ENCODE peak calls at places on chromosomes 5 and 9, in five cellular contexts. K, O, N, V and S are unnamed samples.

GRCh38 chr5:82847564-82847963 is 229.6 kb downstream of the TMEM167A start:
- DNase-seq in K (no peak), V (no peak), O (no peak), N (no peak), S (no peak)

GRCh38 chr5:112232651-112233050 is 186.4 kb downstream of the EPB41L4A start:
- DNase-seq in V (peak; percentile 47), N (no peak), K (no peak), O (no peak), S (no peak)

GRCh38 chr5:160270704-160271103 is 41.4 kb downstream of the FABP6 start:
- DNase-seq in O (no peak), K (no peak), N (no peak), V (no peak), S (no peak)

GRCh38 chr5:105952875-105953274 is 1717.9 kb downstream of the EFNA5 start:
- DNase-seq in K (no peak), O (no peak), V (no peak), N (no peak), S (no peak)

GRCh38 chr9:109705515-109705914 is 74.5 kb upstream of the PALM2AKAP2 start:
- DNase-seq in K (no peak), V (no peak), O (peak; percentile 2), N (no peak), S (no peak)

GRCh38 chr9:14221558-14221957 is 92.4 kb downstream of the NFIB start:
- DNase-seq in V (no peak), K (no peak), O (no peak), N (no peak), S (no peak)

GRCh38 chr9:137785704-137786161 is 91.8 kb upstream of the CACNA1B start:
- DNase-seq in O (no peak), K (no peak), N (no peak), V (no peak), S (no peak)

GRCh38 chr9:111037744-111038335 is 430 bp downstream of the LPAR1 start:
- DNase-seq in N (no peak), V (peak; percentile 42), K (no peak), O (no peak), S (no peak)

GRCh38 chr5:73229271-73229670 is 56.3 kb downstream of the TMEM174 start:
- DNase-seq in K (no peak), V (no peak), N (no peak), O (no peak), S (no peak)

GRCh38 chr5:38672059-38672791 is 115.8 kb upstream of the LIFR start:
- DNase-seq in N (no peak), K (no peak), V (no peak), O (no peak), S (no peak)

GRCh38 chr5:72101828-72102227 is 5.4 kb upstream of the MAP1B start:
- DNase-seq in N (no peak), V (no peak), O (no peak), K (no peak), S (no peak)

GRCh38 chr9:110095776-110096175 is 112.2 kb downstream of the C9orf152 start:
- DNase-seq in O (no peak), V (no peak), K (no peak), N (no peak), S (no peak)

GRCh38 chr5:170773031-170773985 is 10.2 kb upstream of the GABRP start:
- DNase-seq in N (no peak), O (no peak), V (no peak), K (no peak), S (no peak)

GRCh38 chr9:105958587-105958986 is 264.2 kb downstream of the TMEM38B start:
- DNase-seq in K (no peak), O (no peak), V (no peak), N (no peak), S (no peak)

GRCh38 chr9:121884057-121884512 is 209.0 kb downstream of the TTLL11 start:
- DNase-seq in V (no peak), N (no peak), K (no peak), O (no peak), S (no peak)

GRCh38 chr9:81592890-81593271 is 96.5 kb downstream of the TLE1 start:
- DNase-seq in N (peak; percentile 13), K (no peak), O (no peak), V (peak; percentile 79), S (no peak)

GRCh38 chr9:75229605-75230332 is 141.5 kb downstream of the OSTF1 start:
- DNase-seq in K (no peak), O (no peak), V (peak; percentile 77), N (no peak), S (no peak)

GRCh38 chr5:166127766-166128565 is 2163.5 kb upstream of the WWC1 start:
- DNase-seq in O (no peak), K (no peak), V (no peak), N (no peak), S (no peak)

GRCh38 chr9:82679488-82679887 is 383.5 kb downstream of the RASEF start:
- DNase-seq in O (no peak), K (no peak), V (no peak), N (no peak), S (no peak)

GRCh38 chr5:173808079-173808808 is 79.9 kb upstream of the CPEB4 start:
- DNase-seq in K (peak; percentile 63), N (no peak), V (no peak), O (no peak), S (peak; percentile 35)

GRCh38 chr5:177116631-177117373 is 16.8 kb upstream of the NSD1 start:
- DNase-seq in V (peak; percentile 80), N (peak; percentile 82), O (peak; percentile 93), K (peak; percentile 91), S (peak; percentile 98)

GRCh38 chr5:22605473-22605872 is 247.7 kb downstream of the CDH12 start:
- DNase-seq in O (no peak), V (no peak), N (no peak), K (no peak), S (no peak)

GRCh38 chr5:127088226-127088625 is 14.9 kb upstream of the C5orf63 start:
- DNase-seq in V (peak; percentile 26), O (no peak), N (no peak), K (no peak), S (no peak)

GRCh38 chr5:95880081-95880926 is 57.8 kb upstream of the GLRX start:
- DNase-seq in V (no peak), N (no peak), K (no peak), O (no peak), S (no peak)

GRCh38 chr9:128887914-128888350 is 6.0 kb downstream of the LRRC8A start:
- DNase-seq in O (no peak), N (no peak), V (no peak), K (no peak), S (no peak)

GRCh38 chr5:178150977-178151734 is 2.5 kb downstream of the NHP2 start:
- DNase-seq in O (no peak), V (no peak), N (no peak), K (no peak), S (no peak)

GRCh38 chr9:15509931-15510788 is 610 bp downstream of the PSIP1 start:
- DNase-seq in O (peak; percentile 78), K (peak; percentile 87), V (peak; percentile 47), N (peak; percentile 48), S (peak; percentile 71)

GRCh38 chr5:154430961-154431630 is 14.7 kb upstream of the SAP30L start:
- DNase-seq in K (no peak), V (no peak), O (no peak), N (no peak), S (no peak)

GRCh38 chr5:62214701-62215100 is 91.3 kb upstream of the KIF2A start:
- DNase-seq in V (no peak), K (no peak), N (no peak), O (no peak), S (no peak)

GRCh38 chr9:119164716-119165115 is 204.5 kb downstream of the BRINP1 start:
- DNase-seq in K (no peak), V (no peak), N (no peak), O (no peak), S (no peak)

GRCh38 chr9:38358390-38359296 is 33.9 kb upstream of the ALDH1B1 start:
- DNase-seq in K (no peak), O (no peak), N (no peak), V (no peak), S (no peak)

GRCh38 chr5:147666419-147666818 is 116.1 kb downstream of the JAKMIP2 start:
- DNase-seq in V (no peak), O (no peak), N (no peak), K (no peak), S (no peak)

GRCh38 chr5:150576449-150576949 is 64.0 kb upstream of the SYNPO start:
- DNase-seq in V (no peak), N (no peak), O (no peak), K (no peak), S (no peak)

GRCh38 chr5:81305783-81306182 is 4.4 kb downstream of the ZCCHC9 start:
- DNase-seq in O (no peak), N (no peak), K (no peak), V (no peak), S (no peak)

GRCh38 chr5:62578540-62578939 is at the start of gene LRRC70:
- DNase-seq in V (no peak), O (peak; percentile 82), K (peak; percentile 61), N (no peak), S (peak; percentile 22)

GRCh38 chr5:132283423-132284043 is 10.7 kb upstream of the SLC22A4 start:
- DNase-seq in V (no peak), N (no peak), K (no peak), O (peak; percentile 15), S (no peak)

GRCh38 chr9:117526674-117527073 is 111.8 kb upstream of the ASTN2 start:
- DNase-seq in V (no peak), N (no peak), K (no peak), O (no peak), S (no peak)